ENCODE peak calls at places on chromosomes 1 and 21, in four cellular contexts. One of them, this sample, is unnamed.

GRCh38 chr1:53516181-53516580 is 57.0 kb downstream of the DMRTB1 start:
- DNase-seq in CD8-positive, alpha-beta memory T cell: no peak
- DNase-seq in cardiac fibroblast: no peak
- DNase-seq in stimulated activated CD4-positive, alpha-beta T cell treated with anti-CD3 and anti-CD28 coated beads, Interleukin-2, amount 100 ng/mL, for 48 hours: no peak
- DNase-seq in this sample: no peak

GRCh38 chr1:182235952-182236650 is 155.5 kb downstream of the GLUL start:
- DNase-seq in CD8-positive, alpha-beta memory T cell: no peak
- DNase-seq in cardiac fibroblast: no peak
- DNase-seq in stimulated activated CD4-positive, alpha-beta T cell treated with anti-CD3 and anti-CD28 coated beads, Interleukin-2, amount 100 ng/mL, for 48 hours: no peak
- DNase-seq in this sample: no peak

GRCh38 chr1:230191079-230191478 is 124.0 kb downstream of the GALNT2 start:
- DNase-seq in CD8-positive, alpha-beta memory T cell: no peak
- DNase-seq in cardiac fibroblast: peak
- DNase-seq in stimulated activated CD4-positive, alpha-beta T cell treated with anti-CD3 and anti-CD28 coated beads, Interleukin-2, amount 100 ng/mL, for 48 hours: no peak
- DNase-seq in this sample: no peak

GRCh38 chr1:9105336-9105867 is 23.5 kb downstream of the GPR157 start:
- DNase-seq in cardiac fibroblast: no peak
- DNase-seq in CD8-positive, alpha-beta memory T cell: no peak
- DNase-seq in stimulated activated CD4-positive, alpha-beta T cell treated with anti-CD3 and anti-CD28 coated beads, Interleukin-2, amount 100 ng/mL, for 48 hours: no peak
- DNase-seq in this sample: no peak

GRCh38 chr1:47495176-47495713 is 57.4 kb downstream of the FOXD2 start:
- DNase-seq in cardiac fibroblast: no peak
- DNase-seq in stimulated activated CD4-positive, alpha-beta T cell treated with anti-CD3 and anti-CD28 coated beads, Interleukin-2, amount 100 ng/mL, for 48 hours: no peak
- DNase-seq in CD8-positive, alpha-beta memory T cell: no peak
- DNase-seq in this sample: no peak

GRCh38 chr1:50970927-50971582 is 1.0 kb downstream of the CDKN2C start:
- DNase-seq in stimulated activated CD4-positive, alpha-beta T cell treated with anti-CD3 and anti-CD28 coated beads, Interleukin-2, amount 100 ng/mL, for 48 hours: no peak
- DNase-seq in cardiac fibroblast: peak
- DNase-seq in CD8-positive, alpha-beta memory T cell: no peak
- DNase-seq in this sample: no peak

GRCh38 chr1:50109647-50110075 is 941 bp downstream of the ELAVL4 start:
- DNase-seq in CD8-positive, alpha-beta memory T cell: peak
- DNase-seq in cardiac fibroblast: no peak
- DNase-seq in stimulated activated CD4-positive, alpha-beta T cell treated with anti-CD3 and anti-CD28 coated beads, Interleukin-2, amount 100 ng/mL, for 48 hours: no peak
- DNase-seq in this sample: no peak

GRCh38 chr1:30906631-30907389 is 1.7 kb downstream of the SDC3 start:
- DNase-seq in CD8-positive, alpha-beta memory T cell: no peak
- DNase-seq in cardiac fibroblast: no peak
- DNase-seq in stimulated activated CD4-positive, alpha-beta T cell treated with anti-CD3 and anti-CD28 coated beads, Interleukin-2, amount 100 ng/mL, for 48 hours: no peak
- DNase-seq in this sample: no peak

GRCh38 chr1:59750612-59751395 is 63.9 kb upstream of the HOOK1 start:
- DNase-seq in cardiac fibroblast: peak
- DNase-seq in CD8-positive, alpha-beta memory T cell: no peak
- DNase-seq in stimulated activated CD4-positive, alpha-beta T cell treated with anti-CD3 and anti-CD28 coated beads, Interleukin-2, amount 100 ng/mL, for 48 hours: no peak
- DNase-seq in this sample: no peak

GRCh38 chr1:87335175-87335992 is 6.7 kb downstream of the LMO4 start:
- DNase-seq in cardiac fibroblast: peak
- DNase-seq in CD8-positive, alpha-beta memory T cell: peak
- DNase-seq in stimulated activated CD4-positive, alpha-beta T cell treated with anti-CD3 and anti-CD28 coated beads, Interleukin-2, amount 100 ng/mL, for 48 hours: peak
- DNase-seq in this sample: peak

GRCh38 chr1:27773732-27774445 is 870 bp downstream of the STX12 start:
- DNase-seq in CD8-positive, alpha-beta memory T cell: peak
- DNase-seq in cardiac fibroblast: peak
- DNase-seq in stimulated activated CD4-positive, alpha-beta T cell treated with anti-CD3 and anti-CD28 coated beads, Interleukin-2, amount 100 ng/mL, for 48 hours: no peak
- DNase-seq in this sample: peak

GRCh38 chr1:32990887-32991286 is 26.3 kb upstream of the RNF19B start:
- DNase-seq in stimulated activated CD4-positive, alpha-beta T cell treated with anti-CD3 and anti-CD28 coated beads, Interleukin-2, amount 100 ng/mL, for 48 hours: no peak
- DNase-seq in CD8-positive, alpha-beta memory T cell: no peak
- DNase-seq in cardiac fibroblast: no peak
- DNase-seq in this sample: no peak

GRCh38 chr21:33214056-33214455 is 15.7 kb upstream of the IFNAR2 start:
- DNase-seq in cardiac fibroblast: no peak
- DNase-seq in stimulated activated CD4-positive, alpha-beta T cell treated with anti-CD3 and anti-CD28 coated beads, Interleukin-2, amount 100 ng/mL, for 48 hours: no peak
- DNase-seq in CD8-positive, alpha-beta memory T cell: no peak
- DNase-seq in this sample: no peak

GRCh38 chr1:208369658-208370057 is 125.5 kb upstream of the PLXNA2 start:
- DNase-seq in cardiac fibroblast: no peak
- DNase-seq in CD8-positive, alpha-beta memory T cell: no peak
- DNase-seq in stimulated activated CD4-positive, alpha-beta T cell treated with anti-CD3 and anti-CD28 coated beads, Interleukin-2, amount 100 ng/mL, for 48 hours: no peak
- DNase-seq in this sample: no peak

GRCh38 chr1:179026813-179027664 is 1.3 kb downstream of the FAM20B start:
- DNase-seq in CD8-positive, alpha-beta memory T cell: no peak
- DNase-seq in cardiac fibroblast: no peak
- DNase-seq in stimulated activated CD4-positive, alpha-beta T cell treated with anti-CD3 and anti-CD28 coated beads, Interleukin-2, amount 100 ng/mL, for 48 hours: no peak
- DNase-seq in this sample: no peak

GRCh38 chr1:178324003-178324402 is 172.8 kb downstream of the CLEC20A start:
- DNase-seq in CD8-positive, alpha-beta memory T cell: no peak
- DNase-seq in stimulated activated CD4-positive, alpha-beta T cell treated with anti-CD3 and anti-CD28 coated beads, Interleukin-2, amount 100 ng/mL, for 48 hours: no peak
- DNase-seq in cardiac fibroblast: no peak
- DNase-seq in this sample: no peak

This sample was measured in naive thymus-derived CD8-positive, alpha-beta T cell.